ENCODE peak calls at places on chromosomes 7 and 10, in nine cellular contexts. U, Z, W, E, R, S, Y, X and L are unnamed samples.

GRCh38 chr7:23349484-23350157 is 50.5 kb downstream of the MALSU1 start:
- DNase-seq in U (no peak), Z (no peak), W (no peak), E (no peak), R (no peak), S (no peak), Y (no peak), X (no peak), L (no peak)

GRCh38 chr10:21811245-21811585 is 192.3 kb downstream of the DNAJC1 start:
- DNase-seq in U (no peak), Z (no peak), W (no peak), E (no peak), R (no peak), S (no peak), Y (no peak), X (no peak), L (no peak)

GRCh38 chr10:114328876-114329275 is 75.4 kb downstream of the AFAP1L2 start:
- DNase-seq in U (peak; percentile 71), Z (no peak), W (peak; percentile 30), E (no peak), R (peak; percentile 68), S (no peak), Y (no peak), X (no peak), L (no peak)

GRCh38 chr10:68271104-68271882 is 39.4 kb upstream of the ATOH7 start:
- DNase-seq in U (no peak), Z (no peak), W (no peak), E (peak; percentile 21), R (no peak), S (no peak), Y (no peak), X (no peak), L (no peak)

GRCh38 chr7:36348256-36348655 is 41.4 kb upstream of the ANLN start:
- DNase-seq in U (no peak), Z (no peak), W (no peak), E (no peak), R (no peak), S (peak; percentile 29), Y (no peak), X (no peak), L (no peak)

GRCh38 chr10:14386202-14386593 is 55.5 kb upstream of the FRMD4A start:
- DNase-seq in U (no peak), Z (no peak), W (no peak), E (no peak), R (no peak), S (peak; percentile 64), Y (no peak), X (no peak), L (peak; percentile 82)

GRCh38 chr7:131972251-131972650 is 415.8 kb upstream of the PODXL start:
- DNase-seq in U (no peak), Z (no peak), W (no peak), E (peak; percentile 10), R (no peak), S (no peak), Y (no peak), X (no peak), L (no peak)

GRCh38 chr7:90760892-90761291 is 164.8 kb downstream of the CDK14 start:
- DNase-seq in U (no peak), Z (no peak), W (no peak), E (no peak), R (no peak), S (no peak), Y (no peak), X (no peak), L (no peak)

GRCh38 chr10:71323407-71323806 is 4.3 kb downstream of the SLC29A3 start:
- DNase-seq in U (no peak), Z (no peak), W (no peak), E (peak; percentile 54), R (no peak), S (no peak), Y (no peak), X (peak; percentile 47), L (no peak)

GRCh38 chr7:73699370-73700069 is 16.1 kb downstream of the BUD23 start:
- DNase-seq in U (no peak), Z (no peak), W (no peak), E (no peak), R (no peak), S (no peak), Y (no peak), X (peak; percentile 43), L (no peak)

GRCh38 chr7:29606287-29606721 is 42.7 kb downstream of the PRR15 start:
- DNase-seq in U (no peak), Z (no peak), W (no peak), E (no peak), R (no peak), S (no peak), Y (no peak), X (peak; percentile 54), L (no peak)

GRCh38 chr10:33697016-33697415 is 362.5 kb upstream of the NRP1 start:
- DNase-seq in U (no peak), Z (no peak), W (no peak), E (no peak), R (no peak), S (no peak), Y (no peak), X (no peak), L (no peak)

GRCh38 chr7:27606270-27607209 is 56.1 kb downstream of the HIBADH start:
- DNase-seq in U (no peak), Z (no peak), W (no peak), E (no peak), R (no peak), S (no peak), Y (no peak), X (peak; percentile 23), L (peak; percentile 41)

GRCh38 chr10:73495884-73496674 is at the start of gene PPP3CB:
- DNase-seq in U (peak; percentile 93), Z (peak; percentile 84), W (peak; percentile 74), E (peak; percentile 98), R (peak; percentile 91), S (peak; percentile 93), Y (peak; percentile 96), X (peak; percentile 93), L (peak; percentile 72)

GRCh38 chr10:124875596-124875995 is 66.3 kb upstream of the ZRANB1 start:
- DNase-seq in U (no peak), Z (no peak), W (no peak), E (peak; percentile 53), R (no peak), S (no peak), Y (no peak), X (no peak), L (no peak)

GRCh38 chr10:131311661-131312260 is at the start of gene TCERG1L:
- DNase-seq in U (no peak), Z (no peak), W (no peak), E (peak; percentile 50), R (no peak), S (no peak), Y (no peak), X (no peak), L (no peak)

GRCh38 chr10:23469596-23470237 is 30.8 kb downstream of the OTUD1 start:
- DNase-seq in U (no peak), Z (no peak), W (no peak), E (no peak), R (no peak), S (no peak), Y (no peak), X (no peak), L (no peak)

GRCh38 chr7:7795203-7795602 is 76.8 kb upstream of the RPA3 start:
- DNase-seq in U (no peak), Z (no peak), W (no peak), E (no peak), R (no peak), S (no peak), Y (no peak), X (no peak), L (no peak)

GRCh38 chr7:159105066-159105780 is 39.4 kb downstream of the VIPR2 start:
- DNase-seq in U (no peak), Z (no peak), W (no peak), E (no peak), R (peak; percentile 2), S (no peak), Y (no peak), X (no peak), L (no peak)

GRCh38 chr7:134602921-134603394 is 43.7 kb upstream of the BPGM start:
- DNase-seq in U (no peak), Z (no peak), W (no peak), E (no peak), R (no peak), S (no peak), Y (no peak), X (no peak), L (no peak)

GRCh38 chr7:43880596-43880995 is 11.3 kb upstream of the MRPS24 start:
- DNase-seq in U (no peak), Z (no peak), W (no peak), E (peak; percentile 24), R (no peak), S (no peak), Y (no peak), X (no peak), L (no peak)
- TF ChIP-seq CTCF in U (no peak), Z (no peak), W (no peak), E (no peak), R (no peak), S (no peak), Y (no peak), X (no peak), L (no peak)

GRCh38 chr10:102813734-102814455 is 23.3 kb downstream of the CYP17A1 start:
- DNase-seq in U (peak; percentile 29), Z (no peak), W (no peak), E (no peak), R (no peak), S (no peak), Y (no peak), X (peak; percentile 74), L (no peak)
- H3K4me3 ChIP-seq in U (no peak overlapping the region), Z (no peak overlapping the region), W (no peak overlapping the region), E (no peak overlapping the region), R (no peak overlapping the region), S (no peak overlapping the region), Y (no peak overlapping the region), X (no peak overlapping the region), L (no peak overlapping the region)

DNA sequence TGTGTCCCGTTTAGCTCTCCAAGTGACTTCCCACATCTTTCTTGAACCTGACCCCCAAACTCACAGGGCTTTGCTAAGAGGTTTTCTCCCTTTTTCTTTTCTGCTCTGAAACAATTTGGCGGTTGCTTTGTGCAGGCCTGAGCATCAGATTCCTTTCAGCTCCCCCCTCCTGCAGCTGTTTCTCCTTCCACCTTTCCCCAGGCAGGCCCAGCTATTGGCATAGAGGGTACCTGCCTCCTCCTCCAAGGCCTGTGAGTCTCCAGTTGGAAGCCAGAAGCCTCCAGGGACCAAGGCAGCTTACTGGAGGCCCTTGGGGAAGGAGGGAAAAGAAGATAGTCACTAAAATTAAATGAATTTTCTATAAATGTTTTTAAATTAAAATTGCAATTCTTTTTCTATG is 7.7 kb downstream of the VAX1 start:
- DNase-seq in U (no peak), Z (no peak), W (no peak), E (peak; percentile 24), R (no peak), S (no peak), Y (no peak), X (no peak), L (no peak)
- H3K27me3 ChIP-seq in U (peaks cover 97% of the 10 kb centered on the region), Z (peaks cover 34% of the 10 kb centered on the region), W (peaks cover 54% of the 10 kb centered on the region), E (peaks cover 95% of the 10 kb centered on the region), R (peaks cover 48% of the 10 kb centered on the region), S (peaks cover 62% of the 10 kb centered on the region), Y (no peaks in the 10 kb centered on the region), X (no peaks in the 10 kb centered on the region), L (peaks cover 71% of the 10 kb centered on the region)

DNA sequence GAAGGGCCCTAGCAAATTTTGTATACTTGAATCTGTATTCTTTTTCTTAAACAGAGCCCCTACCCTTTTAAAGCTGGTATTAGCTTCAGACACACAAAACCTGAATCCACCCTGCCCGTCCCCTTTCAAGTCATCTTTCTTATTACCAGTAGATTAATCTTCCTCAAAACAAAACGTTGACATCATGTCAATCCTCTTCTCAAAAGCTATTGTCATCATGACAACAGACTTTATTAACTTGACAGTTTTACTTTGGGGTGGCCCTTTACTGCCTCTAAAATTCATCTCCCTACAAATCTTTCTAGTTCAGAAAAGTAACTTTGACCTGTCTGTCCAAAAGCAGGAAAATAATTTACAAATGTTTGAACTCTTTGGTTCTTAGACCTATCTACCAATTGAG is 21.5 kb upstream of the IFRD1 start:
- DNase-seq in U (no peak), Z (no peak), W (no peak), E (no peak), R (no peak), S (no peak), Y (no peak), X (no peak), L (no peak)
- TF ChIP-seq CTCF in U (no peak), Z (no peak), W (no peak), E (no peak), R (no peak), S (no peak), Y (no peak), X (no peak), L (no peak)